ENCODE peak calls at places on chromosomes 3 and 15, in six cellular contexts. F is upper lobe of right lung, R is WTC11, K is stomach, D is AG04450, O is neural progenitor cell. M is an unnamed sample.

GRCh38 chr15:68885070-68885469 is 45.3 kb upstream of the SPESP1 start:
- DNase-seq in F (no peak), R (peak; percentile 24), K (no peak), D (no peak), O (no peak), M (no peak)

GRCh38 chr15:25054943-25055342 is 100.2 kb downstream of the SNRPN start:
- DNase-seq in F (peak; percentile 48), R (no peak), K (no peak), D (no peak), O (no peak), M (peak; percentile 59)

GRCh38 chr15:68113273-68113672 is 59.2 kb downstream of the PIAS1 start:
- DNase-seq in F (no peak), R (no peak), K (no peak), D (no peak), O (no peak), M (no peak)

GRCh38 chr3:53234130-53234840 is 21.5 kb downstream of the TKT start:
- DNase-seq in F (no peak), R (no peak), K (no peak), D (no peak), O (no peak), M (no peak)

GRCh38 chr3:104628185-104628789 is 738.4 kb upstream of the ALCAM start:
- DNase-seq in F (no peak), R (no peak), K (no peak), D (peak; percentile 24), O (peak; percentile 68), M (no peak)

GRCh38 chr3:32045091-32045964 is 61.1 kb upstream of the GPD1L start:
- DNase-seq in F (no peak), R (peak; percentile 24), K (peak; percentile 81), D (peak; percentile 78), O (peak; percentile 55), M (no peak)

GRCh38 chr3:192731233-192731632 is 3.9 kb upstream of the FGF12 start:
- DNase-seq in F (no peak), R (no peak), K (no peak), D (no peak), O (no peak), M (no peak)

GRCh38 chr3:14144423-14145075 is 19.7 kb downstream of the TMEM43 start:
- DNase-seq in F (no peak), R (no peak), K (peak; percentile 67), D (peak; percentile 97), O (no peak), M (no peak)

GRCh38 chr15:91921188-91921820 is 67.8 kb downstream of the SLCO3A1 start:
- DNase-seq in F (no peak), R (no peak), K (no peak), D (no peak), O (no peak), M (no peak)

GRCh38 chr3:23713641-23714040 is 92.1 kb upstream of the UBE2E1 start:
- DNase-seq in F (no peak), R (no peak), K (no peak), D (no peak), O (no peak), M (no peak)

GRCh38 chr15:41465822-41466421 is 27.8 kb upstream of the ITPKA start:
- DNase-seq in F (no peak), R (no peak), K (no peak), D (peak; percentile 34), O (peak; percentile 39), M (no peak)

GRCh38 chr3:2465842-2466241 is 367.2 kb downstream of the CNTN4 start:
- DNase-seq in F (no peak), R (no peak), K (no peak), D (no peak), O (no peak), M (no peak)

GRCh38 chr3:25156526-25157075 is 271.5 kb upstream of the RARB start:
- DNase-seq in F (no peak), R (no peak), K (no peak), D (no peak), O (peak; percentile 70), M (no peak)

GRCh38 chr3:133268772-133269171 is 131.1 kb upstream of the BFSP2 start:
- DNase-seq in F (no peak), R (no peak), K (no peak), D (no peak), O (no peak), M (no peak)

GRCh38 chr15:34610388-34610787 is 26.9 kb upstream of the GOLGA8B start:
- DNase-seq in F (no peak), R (no peak), K (no peak), D (no peak), O (peak; percentile 25), M (no peak)
- TF ChIP-seq CTCF in F (peak; percentile 22), R (no peak), K (no peak), D (peak; percentile 59), O (peak; percentile 51), M (peak; percentile 74)

GRCh38 chr3:106824856-106825255 is 552.4 kb upstream of the CCDC54 start:
- DNase-seq in F (no peak), R (peak; percentile 30), K (no peak), D (peak; percentile 8), O (peak; percentile 47), M (no peak)
- TF ChIP-seq CTCF in F (peak; percentile 17), R (no peak), K (no peak), D (peak; percentile 51), O (peak; percentile 56), M (peak; percentile 60)

GRCh38 chr15:96701443-96701842 is 370.9 kb downstream of the NR2F2 start:
- DNase-seq in F (no peak), R (no peak), K (no peak), D (no peak), O (no peak), M (no peak)
- TF ChIP-seq CTCF in F (no peak), R (no peak), K (no peak), D (no peak), O (no peak), M (peak; percentile 65)

GRCh38 chr3:38001456-38002081 is 11.0 kb downstream of the VILL start:
- DNase-seq in F (peak; percentile 67), R (peak; percentile 62), K (peak; percentile 87), D (no peak), O (peak; percentile 36), M (peak; percentile 74)
- TF ChIP-seq CTCF in F (peak; percentile 22), R (peak; percentile 10), K (no peak), D (peak; percentile 9), O (peak; percentile 37), M (peak; percentile 46)

M was measured in chondrocyte.